ENCODE peak calls at places on chromosome 16, in five cellular contexts. Q, S, V, H and N are unnamed samples.
A peak's percentile ranks its signal among the peaks of the same experiment; 100 is the strongest.

GRCh38 chr16:59878479-59878878 is 1144.4 kb upstream of the GOT2 start:
- DNase-seq in Q (peak; percentile 30), S (no peak), V (no peak), H (no peak), N (no peak)

GRCh38 chr16:83947642-83948234 is 5.3 kb upstream of the OSGIN1 start:
- DNase-seq in Q (no peak), S (no peak), V (no peak), H (no peak), N (no peak)

GRCh38 chr16:68384293-68385255 is 63.7 kb downstream of the SMPD3 start:
- DNase-seq in Q (no peak), S (no peak), V (no peak), H (peak; percentile 51), N (no peak)

GRCh38 chr16:85625053-85625452 is 11.9 kb downstream of the GSE1 start:
- DNase-seq in Q (no peak), S (no peak), V (no peak), H (no peak), N (no peak)

GRCh38 chr16:2973081-2973480 is 3.9 kb downstream of the PAQR4 start:
- DNase-seq in Q (no peak), S (no peak), V (no peak), H (no peak), N (no peak)

GRCh38 chr16:51849715-51850114 is 697.2 kb downstream of the TOX3 start:
- DNase-seq in Q (no peak), S (no peak), V (no peak), H (no peak), N (no peak)

GRCh38 chr16:3283525-3284447 is 495 bp downstream of the ZNF263 start:
- DNase-seq in Q (peak; percentile 57), S (peak; percentile 30), V (no peak), H (no peak), N (no peak)

GRCh38 chr16:23030001-23030400 is 119.3 kb downstream of the USP31 start:
- DNase-seq in Q (no peak), S (no peak), V (no peak), H (no peak), N (no peak)

GRCh38 chr16:78413651-78414050 is 314.2 kb downstream of the WWOX start:
- DNase-seq in Q (no peak), S (no peak), V (no peak), H (no peak), N (no peak)

GRCh38 chr16:85381738-85382592 is 231.2 kb upstream of the GSE1 start:
- DNase-seq in Q (peak; percentile 44), S (no peak), V (no peak), H (no peak), N (no peak)

GRCh38 chr16:12976936-12977335 is 75.5 kb downstream of the SHISA9 start:
- DNase-seq in Q (no peak), S (no peak), V (peak; percentile 14), H (peak; percentile 62), N (no peak)

GRCh38 chr16:51222016-51222415 is 70.9 kb upstream of the SALL1 start:
- DNase-seq in Q (no peak), S (no peak), V (no peak), H (no peak), N (no peak)

GRCh38 chr16:87970206-87970605 is 19.0 kb downstream of the BANP start:
- DNase-seq in Q (peak; percentile 60), S (no peak), V (no peak), H (no peak), N (no peak)

GRCh38 chr16:9077001-9077809 is 14.2 kb upstream of the HAPSTR1 start:
- DNase-seq in Q (peak; percentile 88), S (no peak), V (no peak), H (no peak), N (no peak)

GRCh38 chr16:84967828-84968227 is 43.5 kb downstream of the ZDHHC7 start:
- DNase-seq in Q (no peak), S (no peak), V (no peak), H (no peak), N (no peak)

GRCh38 chr16:79593074-79593531 is 7.4 kb downstream of the MAF start:
- DNase-seq in Q (no peak), S (peak; percentile 20), V (no peak), H (no peak), N (no peak)

GRCh38 chr16:88893127-88893968 is 26.9 kb upstream of the PABPN1L start:
- DNase-seq in Q (no peak), S (no peak), V (no peak), H (no peak), N (no peak)

GRCh38 chr16:12089492-12090161 is 113.1 kb downstream of the SNX29 start:
- DNase-seq in Q (peak; percentile 89), S (no peak), V (no peak), H (peak; percentile 50), N (peak; percentile 32)

GRCh38 chr16:88103581-88104188 is 152.5 kb downstream of the BANP start:
- DNase-seq in Q (no peak), S (no peak), V (no peak), H (no peak), N (no peak)

GRCh38 chr16:89089142-89089541 is 4.5 kb upstream of the ACSF3 start:
- DNase-seq in Q (no peak), S (no peak), V (no peak), H (peak; percentile 40), N (no peak)

GRCh38 chr16:4142268-4142667 is 26.0 kb upstream of the ADCY9 start:
- DNase-seq in Q (peak; percentile 37), S (no peak), V (no peak), H (no peak), N (no peak)

GRCh38 chr16:67673712-67674580 is 7.3 kb downstream of the C16orf86 start:
- DNase-seq in Q (no peak), S (peak; percentile 81), V (no peak), H (no peak), N (no peak)

GRCh38 chr16:81798311-81799137 is 19.4 kb downstream of the PLCG2 start:
- DNase-seq in Q (no peak), S (no peak), V (no peak), H (no peak), N (no peak)

GRCh38 chr16:4494746-4495490 is 18.7 kb downstream of the HMOX2 start:
- DNase-seq in Q (peak; percentile 83), S (no peak), V (no peak), H (no peak), N (no peak)

GRCh38 chr16:12901204-12901596 is 198 bp upstream of the SHISA9 start:
- DNase-seq in Q (no peak), S (no peak), V (peak; percentile 79), H (peak; percentile 94), N (no peak)

GRCh38 chr16:11145173-11145820 is 110.7 kb downstream of the SOCS1 start:
- DNase-seq in Q (peak; percentile 89), S (no peak), V (no peak), H (no peak), N (no peak)

GRCh38 chr16:2855536-2855935 is 2.4 kb downstream of the PRSS22 start:
- DNase-seq in Q (no peak), S (no peak), V (no peak), H (no peak), N (no peak)

GRCh38 chr16:66265556-66266133 is 100.8 kb upstream of the CDH5 start:
- DNase-seq in Q (no peak), S (no peak), V (no peak), H (no peak), N (peak; percentile 58)

GRCh38 chr16:884232-884631 is 83.7 kb upstream of the GNG13 start:
- DNase-seq in Q (no peak), S (no peak), V (no peak), H (no peak), N (no peak)
- H3K36me3 ChIP-seq in Q (peaks cover 16% of the 10 kb centered on the region), S (no peaks in the 10 kb centered on the region), V (no peaks in the 10 kb centered on the region), H (no peaks in the 10 kb centered on the region), N (peaks cover 18% of the 10 kb centered on the region)

GRCh38 chr16:15971435-15971805 is 22.0 kb downstream of the ABCC1 start:
- DNase-seq in Q (no peak), S (no peak), V (no peak), H (no peak), N (no peak)
- H3K4me3 ChIP-seq in Q (no peak overlapping the region), S (no peak overlapping the region), V (no peak overlapping the region), H (no peak overlapping the region), N (no peak overlapping the region)

DNA sequence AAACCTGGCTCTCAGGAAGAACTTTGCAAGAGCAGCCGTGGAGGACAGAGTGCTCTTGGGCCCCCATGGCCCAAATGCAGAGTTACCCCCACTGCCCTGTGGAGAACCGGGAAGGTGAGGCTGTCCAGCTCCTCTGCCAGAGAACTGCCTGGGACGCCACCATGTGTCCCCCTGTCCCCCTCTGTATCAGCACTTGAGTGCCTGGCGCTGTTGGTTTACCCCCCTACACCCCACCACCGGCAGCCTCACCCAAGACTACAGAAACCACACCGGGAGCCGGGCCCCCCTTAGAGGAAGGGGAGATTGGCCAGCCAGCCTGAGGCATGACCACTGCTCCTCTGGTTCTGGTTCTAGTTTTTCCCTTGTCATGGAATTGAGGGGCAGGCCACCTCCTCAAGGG is 20.9 kb downstream of the LDHD start:
- DNase-seq in Q (no peak), S (no peak), V (no peak), H (no peak), N (no peak)
- H3K36me3 ChIP-seq in Q (no peaks in the 10 kb centered on the region), S (peaks cover 18% of the 10 kb centered on the region), V (peaks cover 6% of the 10 kb centered on the region), H (no peaks in the 10 kb centered on the region), N (no peaks in the 10 kb centered on the region)

GRCh38 chr16:29860218-29860617 is 2.8 kb downstream of the CDIPT start:
- DNase-seq in Q (no peak), S (peak; percentile 35), V (no peak), H (no peak), N (no peak)

GRCh38 chr16:29862383-29862883 is 593 bp downstream of the CDIPT start:
- DNase-seq in Q (peak; percentile 58), S (no peak), V (no peak), H (peak; percentile 63), N (no peak)

GRCh38 chr16:29863669-29863984 is 601 bp upstream of the CDIPT start:
- DNase-seq in Q (no peak), S (no peak), V (no peak), H (no peak), N (no peak)

GRCh38 chr16:29862884-29863668 is at the start of gene CDIPT:
- DNase-seq in Q (peak; percentile 98), S (peak; percentile 94), V (peak; percentile 97), H (peak; percentile 98), N (peak; percentile 97)

DNA sequence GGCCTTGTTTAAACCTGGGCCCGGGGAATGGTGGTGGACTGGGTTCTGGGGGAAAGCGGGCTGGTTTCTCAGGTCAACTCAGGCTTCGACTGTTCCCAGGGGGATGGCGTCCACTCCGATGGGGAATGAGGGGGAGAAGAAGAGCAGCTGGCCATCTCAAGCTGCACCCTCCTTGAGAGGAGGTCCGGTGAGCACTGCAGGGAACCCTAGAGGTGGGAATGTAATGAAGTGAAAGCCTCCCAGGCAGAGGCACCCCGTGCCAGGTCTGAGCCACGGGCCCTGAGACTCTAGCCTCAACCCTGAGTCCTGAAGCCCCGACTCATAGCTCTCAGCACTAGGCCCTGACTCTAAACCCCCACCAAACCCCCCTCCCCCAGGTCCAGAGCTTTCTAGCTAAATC is 1.2 kb upstream of the CDIPT start:
- DNase-seq in Q (no peak), S (no peak), V (no peak), H (no peak), N (no peak)
- H3K4me3 ChIP-seq in Q (no peak overlapping the region), S (no peak overlapping the region), V (no peak overlapping the region), H (no peak overlapping the region), N (no peak overlapping the region)

DNA sequence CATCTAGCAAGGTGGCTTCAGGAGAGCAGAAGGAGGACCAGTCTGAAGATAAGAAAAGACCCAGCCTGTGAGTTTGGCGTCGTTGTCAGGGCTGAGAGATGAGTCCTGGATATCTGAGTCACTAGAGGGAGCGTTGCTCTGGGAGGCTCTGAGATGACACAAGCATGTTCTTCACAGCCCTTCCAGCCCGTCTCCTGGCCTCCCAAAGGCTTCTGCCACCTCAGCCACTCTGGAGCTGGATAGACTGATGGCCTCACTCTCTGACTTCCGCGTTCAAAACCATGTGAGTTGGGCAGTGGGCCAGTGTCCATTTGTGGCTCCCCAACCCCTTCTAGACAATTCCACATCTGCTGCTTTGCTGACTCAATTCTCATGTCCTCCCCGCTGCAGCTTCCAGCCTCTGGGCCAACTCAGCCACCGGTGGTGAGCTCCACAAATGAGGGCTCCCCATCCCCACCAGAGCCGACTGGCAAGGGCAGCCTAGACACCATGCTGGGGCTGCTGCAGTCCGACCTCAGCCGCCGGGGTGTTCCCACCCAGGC is 2.3 kb downstream of the TGFB1I1 start:
- DNase-seq in Q (peak; percentile 83), S (no peak), V (no peak), H (no peak), N (no peak)
- H3K36me3 ChIP-seq in Q (peaks cover 25% of the 10 kb centered on the region), S (peaks cover 42% of the 10 kb centered on the region), V (no peaks in the 10 kb centered on the region), H (no peaks in the 10 kb centered on the region), N (peaks cover 59% of the 10 kb centered on the region)